ENCODE peak calls at places on chromosomes 2 and 18, in four cellular contexts. H is HepG2, B is K562, Y is GM12878. Z is an unnamed sample.

GRCh38 chr2:98476192-98476868 is 31.7 kb downstream of the INPP4A start:
- DNase-seq in H (no peak), B (no peak), Y (no peak), Z (no peak)

GRCh38 chr18:40676676-40677075 is 1278.4 kb upstream of the PIK3C3 start:
- DNase-seq in H (no peak), B (no peak), Y (no peak), Z (no peak)

GRCh38 chr2:129813404-129813803 is 166.1 kb upstream of the RAB6C start:
- DNase-seq in H (no peak), B (no peak), Y (no peak), Z (no peak)

GRCh38 chr2:1010373-1011017 is 59.8 kb downstream of the SNTG2 start:
- DNase-seq in H (no peak), B (no peak), Y (no peak), Z (no peak)

GRCh38 chr18:76668119-76668518 is 154.2 kb upstream of the ZNF236 start:
- DNase-seq in H (no peak), B (no peak), Y (no peak), Z (no peak)

GRCh38 chr2:136764397-136765255 is 719 bp upstream of the THSD7B start:
- DNase-seq in H (no peak), B (no peak), Y (no peak), Z (no peak)

GRCh38 chr2:156511112-156511511 is 74.9 kb downstream of the GPD2 start:
- DNase-seq in H (no peak), B (no peak), Y (no peak), Z (no peak)

GRCh38 chr2:67234443-67234842 is 162.7 kb upstream of the ETAA1 start:
- DNase-seq in H (no peak), B (no peak), Y (no peak), Z (no peak)

GRCh38 chr2:65402780-65403528 is 29.4 kb downstream of the SPRED2 start:
- DNase-seq in H (no peak), B (no peak), Y (no peak), Z (no peak)

GRCh38 chr2:95099910-95100309 is 21.7 kb downstream of the MRPS5 start:
- DNase-seq in H (no peak), B (no peak), Y (no peak), Z (no peak)

GRCh38 chr2:64331430-64331700 is 122.6 kb upstream of the LGALSL start:
- DNase-seq in H (no peak), B (no peak), Y (no peak), Z (no peak)

GRCh38 chr2:147628971-147629421 is 215.8 kb upstream of the ACVR2A start:
- DNase-seq in H (no peak), B (no peak), Y (no peak), Z (no peak)

DNA sequence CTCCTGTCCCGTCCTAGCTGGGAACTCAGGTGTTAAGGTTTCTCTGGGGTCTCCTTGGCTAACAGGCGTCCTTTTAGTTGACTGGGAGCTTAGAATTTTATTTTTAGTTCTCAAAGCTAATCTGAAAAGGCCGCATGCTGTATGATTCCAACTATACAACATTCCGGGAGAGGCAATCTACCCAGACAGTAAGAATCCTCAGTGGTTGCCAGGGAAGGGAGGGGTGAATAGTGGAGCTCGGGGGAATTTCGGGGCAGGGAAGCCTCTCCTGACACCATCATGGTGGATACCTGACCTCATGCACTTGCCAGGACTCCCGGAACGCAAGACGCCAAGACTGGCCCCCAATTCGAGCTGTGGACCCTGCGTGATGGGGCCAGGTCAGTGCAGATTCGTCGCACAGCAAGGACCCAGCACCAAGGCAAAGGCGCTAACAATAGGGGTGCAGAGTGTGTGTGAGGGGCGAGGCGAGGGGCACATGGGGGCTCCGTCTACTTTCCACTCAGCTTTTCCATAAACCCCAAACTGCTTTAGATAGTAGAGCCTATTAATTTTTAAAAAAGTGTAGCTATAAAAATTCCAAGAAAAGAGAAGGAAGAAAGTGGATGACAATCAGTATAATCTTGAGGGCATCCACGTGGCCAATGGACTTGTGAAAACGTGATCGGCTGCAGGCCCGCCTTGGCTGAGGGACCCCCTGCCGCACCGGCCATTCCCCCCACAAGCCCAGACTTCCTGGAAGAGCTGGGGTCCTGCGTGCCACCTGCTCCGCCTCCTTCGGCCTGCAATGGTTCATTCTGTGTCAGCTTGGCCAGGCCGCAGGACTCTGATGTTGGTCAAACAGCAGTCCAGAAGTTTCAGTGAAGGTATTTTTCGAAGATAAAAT is 17.3 kb downstream of the PDCD1 start:
- DNase-seq in H (no peak), B (no peak), Y (no peak), Z (no peak)
- TF ChIP-seq BHLHE40 in H (no peak), B (no peak), Y (no peak), Z (no peak)

GRCh38 chr2:38794235-38794946 is 16.4 kb downstream of the GEMIN6 start:
- DNase-seq in H (peak), B (no peak), Y (no peak), Z (no peak)
- TF ChIP-seq HDAC2 in H (no peak), B (no peak), Y (no peak), Z (no peak)

DNA sequence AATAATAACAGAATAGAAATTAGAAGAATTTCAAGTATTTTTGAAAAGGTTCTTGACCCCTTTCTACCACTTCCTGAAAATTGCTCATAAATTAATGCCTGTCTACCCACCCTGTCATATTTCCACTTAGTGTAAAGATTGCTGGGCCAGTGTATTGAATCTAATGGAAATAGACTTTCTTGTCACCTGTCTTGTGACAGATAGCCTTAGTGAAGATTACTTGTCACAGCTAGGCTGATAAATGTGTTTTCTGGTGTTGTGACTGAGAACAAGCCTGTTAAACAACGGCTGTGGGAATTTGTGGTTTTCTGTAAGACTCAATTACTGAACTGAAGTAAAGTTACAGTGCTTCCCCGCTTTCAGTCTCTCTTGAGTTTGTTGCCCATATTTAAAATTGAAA is 37.0 kb downstream of the PIK3C3 start:
- DNase-seq in H (no peak), B (no peak), Y (peak), Z (no peak)
- TF ChIP-seq REST in H (no peak), B (no peak), Y (no peak), Z (no peak)

GRCh38 chr2:85577063-85577385 is 362 bp upstream of the VAMP8 start:
- DNase-seq in H (no peak), B (no peak), Y (no peak), Z (no peak)

GRCh38 chr2:85577386-85578242 is at the start of gene VAMP8:
- DNase-seq in H (peak), B (peak), Y (no peak), Z (no peak)

GRCh38 chr2:85580206-85580605 is 2.8 kb downstream of the VAMP8 start:
- DNase-seq in H (no peak), B (no peak), Y (no peak), Z (no peak)

GRCh38 chr2:85579266-85579935 is 2.0 kb downstream of the VAMP8 start:
- DNase-seq in H (no peak), B (peak), Y (no peak), Z (no peak)

GRCh38 chr2:85578243-85579180 is 1.1 kb downstream of the VAMP8 start:
- DNase-seq in H (no peak), B (peak), Y (no peak), Z (no peak)
- TF ChIP-seq BHLHE40 in H (no peak), B (peak), Y (peak), Z (no peak)

GRCh38 chr2:174797792-174798276 is 33.6 kb upstream of the CHRNA1 start:
- DNase-seq in H (no peak), B (no peak), Y (no peak), Z (no peak)
- TF ChIP-seq HDAC2 in H (no peak), B (no peak), Y (no peak), Z (no peak)

GRCh38 chr2:47735470-47735869 is 47.5 kb upstream of the MSH6 start:
- DNase-seq in H (no peak), B (no peak), Y (no peak), Z (no peak)
- TF ChIP-seq REST in H (no peak), B (no peak), Y (no peak), Z (no peak)

DNA sequence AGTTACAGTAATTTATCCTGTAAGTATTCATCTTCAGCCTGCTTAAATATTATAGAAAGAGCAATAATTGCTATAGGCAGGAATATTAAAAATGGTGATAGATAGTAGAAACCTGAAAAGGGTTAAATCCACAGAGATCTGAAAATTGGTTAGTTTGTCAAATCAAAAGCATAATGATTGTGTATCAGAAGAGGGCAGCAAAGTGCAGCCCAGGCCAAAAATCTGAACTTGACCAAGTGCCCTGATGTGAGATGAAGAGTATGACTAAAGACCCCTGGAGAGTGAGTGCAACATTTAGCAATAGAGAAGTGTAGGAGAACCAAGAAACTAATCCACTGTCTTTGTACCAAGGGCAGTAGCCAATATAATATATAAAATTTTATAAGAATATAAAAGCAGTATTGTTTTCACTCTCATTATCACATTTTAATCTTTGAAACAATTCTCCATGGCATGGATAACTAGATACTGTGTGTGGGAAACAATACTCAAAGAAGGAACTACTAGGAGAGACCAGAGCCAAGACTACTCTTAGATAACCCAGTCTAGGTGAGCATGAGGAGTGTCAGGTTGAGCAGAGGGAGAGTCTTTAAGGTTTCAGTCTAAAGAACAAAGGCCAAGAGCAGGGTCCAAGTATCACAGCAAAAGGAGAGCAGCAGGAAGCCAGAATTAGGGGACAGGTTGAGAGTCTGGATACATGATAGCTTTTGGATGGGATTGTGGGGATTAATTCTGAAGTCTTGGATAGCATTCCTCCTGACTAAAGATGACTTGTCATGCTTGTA is 148.7 kb downstream of the CALCRL start:
- DNase-seq in H (no peak), B (no peak), Y (no peak), Z (no peak)
- TF ChIP-seq BHLHE40 in H (no peak), B (no peak), Y (no peak), Z (no peak)

GRCh38 chr2:170815746-170816498 is 765 bp upstream of the GAD1 start:
- DNase-seq in H (peak), B (peak), Y (no peak), Z (peak)

GRCh38 chr2:170815311-170815710 is 1.4 kb upstream of the GAD1 start:
- DNase-seq in H (no peak), B (no peak), Y (no peak), Z (no peak)

GRCh38 chr2:170817247-170817998 is 736 bp downstream of the GAD1 start:
- DNase-seq in H (no peak), B (peak), Y (no peak), Z (peak)

GRCh38 chr2:170817999-170818293 is 1.3 kb downstream of the GAD1 start:
- DNase-seq in H (no peak), B (no peak), Y (no peak), Z (no peak)

GRCh38 chr2:170816499-170817246 is at the start of gene GAD1:
- DNase-seq in H (peak), B (peak), Y (no peak), Z (peak)
- TF ChIP-seq HDAC2 in H (no peak), B (peak), Y (no peak), Z (no peak)

Z was measured in A549.